ENCODE peak calls at places on chromosome 3, in seven cellular contexts. A is right lobe of liver, O is psoas muscle, W is kidney, T is adrenal gland, G is omental fat pad, D is Peyer's patch. F is an unnamed sample.

GRCh38 chr3:128407247-128407646 is 59.4 kb downstream of the DNAJB8 start:
- DNase-seq in T (no peak), W (no peak), G (no peak), O (no peak), D (no peak), A (no peak), F (no peak)

GRCh38 chr3:187211532-187212274 is 14.4 kb downstream of the RTP1 start:
- DNase-seq in T (no peak), O (no peak), W (no peak), A (no peak), D (no peak), G (no peak), F (no peak)

GRCh38 chr3:160379628-160380214 is 19.3 kb downstream of the IFT80 start:
- DNase-seq in T (no peak), W (no peak), D (no peak), A (no peak), O (no peak), G (no peak), F (no peak)

GRCh38 chr3:107794664-107795443 is 272.1 kb downstream of the BBX start:
- DNase-seq in T (peak), W (no peak), A (no peak), G (no peak), O (peak), D (no peak), F (no peak)

GRCh38 chr3:125482406-125482805 is 37.6 kb downstream of the SNX4 start:
- DNase-seq in T (no peak), G (no peak), D (no peak), O (no peak), W (no peak), A (no peak), F (no peak)

GRCh38 chr3:66196633-66197032 is 24.2 kb upstream of the SLC25A26 start:
- DNase-seq in W (no peak), A (no peak), O (no peak), T (no peak), D (no peak), G (no peak), F (no peak)

GRCh38 chr3:76264496-76264895 is 479.1 kb upstream of the ZNF717 start:
- DNase-seq in G (no peak), T (no peak), W (no peak), A (no peak), D (no peak), O (no peak), F (no peak)

GRCh38 chr3:114569186-114569585 is 275.4 kb downstream of the TIGIT start:
- DNase-seq in A (no peak), W (no peak), O (no peak), T (no peak), D (no peak), G (no peak), F (no peak)

GRCh38 chr3:23246651-23247050 is 43.5 kb downstream of the UBE2E2 start:
- DNase-seq in D (no peak), O (no peak), A (no peak), T (no peak), W (no peak), G (no peak), F (no peak)

GRCh38 chr3:147379651-147380050 is 26.7 kb downstream of the ZIC4 start:
- DNase-seq in A (no peak), G (no peak), T (no peak), O (no peak), D (no peak), W (no peak), F (no peak)

GRCh38 chr3:57131210-57131588 is 34.0 kb downstream of the IL17RD start:
- DNase-seq in O (no peak), A (no peak), D (no peak), T (no peak), G (no peak), W (no peak), F (no peak)

GRCh38 chr3:132135628-132136333 is 101.0 kb upstream of the CPNE4 start:
- DNase-seq in D (no peak), T (no peak), A (no peak), W (no peak), O (no peak), G (no peak), F (no peak)

GRCh38 chr3:10594915-10595314 is 89.5 kb upstream of the ATP2B2 start:
- DNase-seq in W (no peak), O (peak), G (no peak), A (no peak), D (no peak), T (peak), F (no peak)

GRCh38 chr3:129690406-129690805 is 83.9 kb upstream of the PLXND1 start:
- DNase-seq in G (no peak), D (peak), T (peak), O (no peak), W (no peak), A (no peak), F (no peak)

DNA sequence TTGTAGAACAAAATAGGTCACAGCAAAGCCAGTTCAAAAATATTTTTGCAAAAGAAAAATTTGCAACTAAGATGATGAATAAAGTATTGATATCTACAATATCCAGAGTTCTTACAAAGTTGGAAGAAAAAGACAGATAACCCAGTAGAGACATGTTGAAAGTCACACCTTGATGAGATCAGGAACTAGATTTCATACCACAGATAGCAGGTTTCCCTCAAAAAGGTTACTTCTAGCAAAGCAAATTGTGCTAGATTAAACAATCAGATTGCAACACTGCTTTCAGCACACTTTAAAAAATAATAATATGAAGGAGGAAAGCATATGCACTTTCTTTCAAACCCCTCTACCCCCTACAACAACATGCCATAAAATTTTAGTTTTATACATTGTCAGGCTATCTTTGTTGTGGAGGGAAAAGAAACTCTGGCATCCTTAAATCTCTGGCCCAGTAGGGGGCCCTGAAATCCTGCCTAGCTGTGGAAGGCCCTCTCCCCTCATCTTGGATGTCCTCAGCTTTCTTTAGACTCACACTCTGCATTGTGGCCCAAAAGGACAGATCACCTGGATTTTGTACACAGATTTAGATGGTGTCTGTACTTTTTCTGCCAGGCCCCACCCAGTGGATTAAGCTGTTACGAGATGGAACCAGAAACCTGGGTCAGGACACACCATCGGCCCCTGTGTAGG is 50.9 kb downstream of the CCR3 start:
- DNase-seq in W (no peak), G (no peak), D (no peak), O (no peak), T (no peak), A (no peak), F (no peak)
- TF ChIP-seq CTCF in W (no peak), G (no peak), D (no peak), O (no peak), T (no peak), A (no peak), F (no peak)

GRCh38 chr3:154730221-154730620 is 300.2 kb upstream of the GPR149 start:
- DNase-seq in G (no peak), D (no peak), A (no peak), O (no peak), T (no peak), W (no peak), F (no peak)
- TF ChIP-seq CTCF in G (no peak), D (no peak), A (no peak), O (peak), T (no peak), W (peak), F (peak)

GRCh38 chr3:151330374-151330773 is 1.0 kb upstream of the P2RY13 start:
- DNase-seq in A (no peak), O (no peak), W (no peak), G (no peak), D (no peak), T (no peak), F (no peak)

GRCh38 chr3:151329368-151329767 is at the start of gene P2RY13:
- DNase-seq in A (no peak), G (no peak), W (no peak), T (no peak), O (no peak), D (no peak), F (no peak)

GRCh38 chr3:151330899-151331298 is 1.6 kb upstream of the P2RY13 start:
- DNase-seq in T (no peak), W (no peak), D (no peak), O (no peak), A (no peak), G (no peak), F (no peak)

GRCh38 chr3:151328298-151329036 is 882 bp downstream of the P2RY13 start:
- DNase-seq in W (no peak), A (no peak), T (peak), D (no peak), O (no peak), G (no peak), F (no peak)

GRCh38 chr3:151327571-151328198 is 1.7 kb downstream of the P2RY13 start:
- DNase-seq in O (no peak), W (no peak), A (no peak), G (no peak), T (no peak), D (no peak), F (no peak)
- TF ChIP-seq CTCF in O (peak), W (peak), A (peak), G (no peak), T (peak), D (peak), F (peak)

DNA sequence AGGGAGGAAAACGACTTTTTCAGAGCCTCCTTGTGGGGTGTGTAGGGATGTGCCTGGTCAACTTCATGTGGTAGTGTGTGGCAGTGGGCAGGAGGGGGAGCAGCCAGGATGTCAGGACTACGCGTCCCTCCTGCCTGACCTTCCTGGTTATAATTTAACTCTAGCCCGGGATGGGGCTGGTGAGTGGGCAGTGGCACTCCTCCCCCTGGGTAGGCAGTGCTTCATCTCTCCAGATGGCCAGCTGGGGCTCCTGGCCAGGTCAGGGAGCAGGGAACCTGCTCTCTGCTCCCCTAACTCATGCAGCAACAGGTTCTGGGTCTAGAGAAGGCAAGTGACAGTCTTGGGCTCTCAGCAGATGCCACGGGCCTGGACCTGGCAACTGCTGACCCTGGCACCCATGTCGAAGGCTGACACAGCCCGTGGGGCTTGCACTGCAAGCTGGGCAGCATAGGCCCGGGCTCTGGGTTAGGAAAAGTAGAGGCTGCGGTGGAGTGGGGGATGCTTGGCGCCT is 2.6 kb downstream of the ITIH4 start:
- DNase-seq in D (no peak), T (no peak), A (peak), W (no peak), G (no peak), O (no peak), F (no peak)
- TF ChIP-seq CTCF in D (no peak), T (no peak), A (peak), W (peak), G (no peak), O (no peak), F (peak)

GRCh38 chr3:42533161-42533897 is 30.9 kb downstream of the VIPR1 start:
- DNase-seq in T (no peak), W (no peak), O (no peak), G (no peak), D (no peak), A (no peak), F (no peak)

GRCh38 chr3:42539871-42540714 is 37.6 kb downstream of the VIPR1 start:
- DNase-seq in D (peak), T (peak), O (no peak), A (peak), W (peak), G (no peak), F (no peak)

GRCh38 chr3:42532229-42532628 is 29.8 kb downstream of the VIPR1 start:
- DNase-seq in A (peak), O (no peak), D (no peak), T (no peak), W (no peak), G (no peak), F (no peak)

GRCh38 chr3:42537350-42537749 is 34.9 kb downstream of the VIPR1 start:
- DNase-seq in O (no peak), G (no peak), T (no peak), A (no peak), W (no peak), D (no peak), F (no peak)

GRCh38 chr3:42535981-42536784 is 33.7 kb downstream of the VIPR1 start:
- DNase-seq in T (peak), A (no peak), D (peak), G (no peak), O (no peak), W (no peak), F (no peak)
- TF ChIP-seq CTCF in T (no peak), A (peak), D (peak), G (no peak), O (no peak), W (peak), F (peak)

DNA sequence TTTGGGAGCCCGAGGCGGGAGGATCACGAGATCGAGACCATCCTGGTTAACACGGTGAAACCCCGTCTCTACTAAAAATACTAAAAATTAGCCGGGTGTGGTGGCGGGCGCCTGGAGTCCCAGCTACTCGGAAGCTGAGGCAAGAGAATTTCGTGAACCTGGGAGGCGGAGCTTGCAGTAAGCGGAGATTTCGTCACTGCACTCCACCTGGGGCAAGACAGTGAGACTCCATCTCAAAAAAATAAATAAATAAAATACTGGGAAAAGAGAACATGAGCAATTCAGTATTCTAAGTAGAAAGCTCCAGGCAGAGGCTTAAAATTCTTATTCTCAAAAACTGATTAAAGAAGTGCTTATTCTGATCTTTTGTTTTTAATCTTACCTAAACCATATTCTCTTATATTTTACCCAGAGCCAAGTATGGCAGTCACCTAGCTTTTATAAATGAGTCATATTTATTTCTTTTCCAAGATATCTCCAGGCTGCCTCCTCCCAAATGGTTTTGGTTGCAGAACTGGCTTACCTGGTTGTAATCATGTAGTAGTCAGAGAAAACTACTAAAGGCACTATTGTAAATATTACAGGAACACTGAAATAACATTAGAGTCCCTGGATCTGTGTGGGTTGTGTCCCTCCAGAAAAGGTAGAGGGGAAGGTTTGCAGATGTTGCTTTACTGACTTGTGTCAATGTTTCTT is 45.8 kb upstream of the DYNC1LI1 start:
- DNase-seq in D (no peak), W (no peak), A (no peak), O (no peak), G (no peak), T (no peak), F (no peak)
- TF ChIP-seq CTCF in D (no peak), W (no peak), A (no peak), O (no peak), G (no peak), T (no peak), F (no peak)

DNA sequence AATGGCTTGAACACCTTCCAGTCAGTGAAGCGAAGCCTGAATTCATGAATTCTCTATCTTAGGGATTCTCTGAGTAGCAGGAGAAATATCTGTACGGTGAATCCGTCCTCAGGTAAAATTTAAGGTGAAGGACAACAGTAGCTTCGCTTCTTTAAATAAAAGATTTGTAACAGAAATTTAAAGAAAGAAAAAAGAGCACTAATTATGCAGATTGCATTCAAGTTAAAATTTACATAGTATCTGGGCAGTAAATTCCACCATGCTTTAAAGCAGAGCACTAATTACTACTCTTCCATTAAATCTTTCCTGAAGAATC is 282.6 kb downstream of the FGF12 start:
- DNase-seq in G (no peak), D (no peak), A (no peak), T (no peak), O (no peak), W (no peak), F (no peak)
- TF ChIP-seq CTCF in G (no peak), D (no peak), A (peak), T (no peak), O (no peak), W (no peak), F (peak)

GRCh38 chr3:8987673-8988655 is 24.7 kb upstream of the RAD18 start:
- DNase-seq in W (no peak), G (peak), T (peak), O (peak), D (peak), A (no peak), F (no peak)
- TF ChIP-seq CTCF in W (peak), G (no peak), T (peak), O (peak), D (peak), A (peak), F (peak)

DNA sequence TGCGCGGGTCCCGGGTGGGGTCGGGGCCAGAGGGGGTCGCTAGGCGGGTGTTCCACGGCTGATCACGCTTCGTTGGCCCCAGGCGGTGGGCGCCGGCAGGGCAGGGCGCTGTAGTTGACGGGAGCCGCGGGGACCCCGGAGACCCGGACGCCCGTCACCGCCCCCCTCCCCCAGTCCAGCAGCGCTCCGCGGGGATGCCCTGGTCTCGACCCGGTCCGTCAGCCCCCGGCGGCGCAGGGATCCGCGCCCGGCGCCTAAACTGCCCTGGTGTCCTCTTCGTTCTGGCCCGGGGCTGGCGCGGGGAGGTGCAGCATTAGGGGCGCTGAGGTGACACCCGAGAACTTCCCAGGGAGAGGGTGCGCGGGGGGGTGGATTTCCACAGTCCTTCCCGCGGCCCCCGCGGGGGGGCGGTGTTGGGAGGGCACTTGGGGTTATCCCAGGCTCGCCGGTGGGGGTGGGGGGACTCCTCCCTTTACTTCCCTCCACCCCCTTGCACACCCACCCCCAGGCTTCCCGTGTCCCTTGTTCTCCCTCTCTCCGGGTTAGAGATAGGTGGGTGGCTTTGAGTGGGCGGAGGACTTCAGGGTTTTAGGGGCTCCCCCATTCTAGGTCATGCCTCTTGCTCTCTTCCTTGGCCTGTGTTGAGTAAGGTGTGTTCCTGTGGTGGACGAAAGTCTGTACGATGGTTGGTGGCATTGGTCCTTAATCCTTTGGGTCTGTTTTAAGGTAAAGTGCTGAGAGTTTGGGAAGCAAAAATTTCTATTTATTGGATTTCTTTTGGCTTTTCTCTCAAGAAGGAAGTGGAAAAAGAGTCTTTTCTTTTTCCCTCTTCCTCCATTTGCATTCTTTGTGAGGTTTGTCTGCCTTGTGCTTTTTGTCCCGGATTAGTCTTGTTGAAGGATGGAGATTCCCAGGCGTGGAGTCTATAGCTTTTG is 672 bp downstream of the SKIL start:
- DNase-seq in W (peak), O (peak), A (peak), D (peak), G (peak), T (peak), F (peak)
- TF ChIP-seq CTCF in W (no peak), O (peak), A (peak), D (peak), G (no peak), T (peak), F (peak)